ENCODE peak calls at places on chromosomes 5 and 9, in four cellular contexts. X is A549, V is coronary artery, D is dermis blood vessel endothelial cell. Z is an unnamed sample.

GRCh38 chr5:172569862-172570558 is 71.1 kb upstream of the NEURL1B start:
- DNase-seq in X (no peak), V (no peak), D (no peak), Z (peak)

GRCh38 chr9:419571-420156 is 205.0 kb downstream of the DOCK8 start:
- DNase-seq in X (peak), V (no peak), D (no peak), Z (no peak)

GRCh38 chr9:2720179-2720654 is 2.9 kb downstream of the KCNV2 start:
- DNase-seq in X (peak), V (no peak), D (no peak), Z (no peak)

GRCh38 chr9:134328841-134329575 is 2.8 kb downstream of the RXRA start:
- DNase-seq in X (no peak), V (no peak), D (no peak), Z (no peak)

GRCh38 chr5:44632344-44632743 is 176.4 kb upstream of the MRPS30 start:
- DNase-seq in X (no peak), V (no peak), D (no peak), Z (no peak)

GRCh38 chr5:157051604-157052245 is 7.2 kb downstream of the HAVCR1 start:
- DNase-seq in X (no peak), V (no peak), D (no peak), Z (no peak)

GRCh38 chr5:121384359-121384758 is 467.3 kb upstream of the FTMT start:
- DNase-seq in X (no peak), V (no peak), D (no peak), Z (peak)

GRCh38 chr9:71762900-71763653 is 5.2 kb downstream of the CEMIP2 start:
- DNase-seq in X (peak), V (no peak), D (peak), Z (no peak)

GRCh38 chr9:78132688-78133033 is 101.0 kb upstream of the GNAQ start:
- DNase-seq in X (no peak), V (no peak), D (peak), Z (no peak)

GRCh38 chr9:120922404-120923173 is 4.0 kb downstream of the TRAF1 start:
- DNase-seq in X (no peak), V (no peak), D (no peak), Z (no peak)

GRCh38 chr9:10855847-10856246 is 243.0 kb upstream of the PTPRD start:
- DNase-seq in X (peak), V (no peak), D (peak), Z (no peak)

GRCh38 chr5:149735066-149735465 is 5.0 kb downstream of the PPARGC1B start:
- DNase-seq in X (no peak), V (no peak), D (peak), Z (no peak)

GRCh38 chr5:5798041-5798827 is 375.8 kb downstream of the ICE1 start:
- DNase-seq in X (no peak), V (no peak), D (no peak), Z (no peak)

GRCh38 chr9:16136961-16137360 is 584.1 kb downstream of the CCDC171 start:
- DNase-seq in X (peak), V (no peak), D (no peak), Z (no peak)

GRCh38 chr9:14209399-14209990 is 104.4 kb downstream of the NFIB start:
- DNase-seq in X (no peak), V (no peak), D (peak), Z (no peak)

GRCh38 chr5:144183254-144183889 is 12.7 kb downstream of the KCTD16 start:
- DNase-seq in X (peak), V (no peak), D (peak), Z (no peak)

GRCh38 chr5:20606006-20606405 is 618.0 kb upstream of the CDH18 start:
- DNase-seq in X (no peak), V (no peak), D (no peak), Z (no peak)

GRCh38 chr9:137314561-137315560 is 12.8 kb upstream of the NRARP start:
- DNase-seq in X (no peak), V (peak), D (no peak), Z (no peak)

GRCh38 chr9:127942152-127943010 is 4.7 kb upstream of the DPM2 start:
- DNase-seq in X (peak), V (no peak), D (peak), Z (peak)

GRCh38 chr5:168346417-168346816 is 55.0 kb downstream of the WWC1 start:
- DNase-seq in X (no peak), V (no peak), D (no peak), Z (no peak)

GRCh38 chr9:96116275-96117051 is 185.5 kb downstream of the HSD17B3 start:
- DNase-seq in X (peak), V (peak), D (no peak), Z (no peak)

GRCh38 chr9:35001803-35002502 is 12.4 kb downstream of the DNAJB5 start:
- DNase-seq in X (no peak), V (no peak), D (peak), Z (no peak)

GRCh38 chr5:33313150-33313549 is 127.6 kb upstream of the TARS1 start:
- DNase-seq in X (peak), V (no peak), D (peak), Z (no peak)

GRCh38 chr5:106314221-106314824 is 1356.4 kb downstream of the EFNA5 start:
- DNase-seq in X (no peak), V (no peak), D (peak), Z (no peak)

GRCh38 chr9:89598926-89599325 is 5.9 kb upstream of the GADD45G start:
- DNase-seq in X (peak), V (no peak), D (no peak), Z (no peak)

GRCh38 chr5:33690736-33691135 is 201.1 kb downstream of the ADAMTS12 start:
- DNase-seq in X (no peak), V (no peak), D (no peak), Z (no peak)

GRCh38 chr9:68705636-68706578 is 867 bp downstream of the PIP5K1B start:
- DNase-seq in X (no peak), V (no peak), D (peak), Z (peak)

GRCh38 chr5:90386099-90386710 is 23.4 kb downstream of the CETN3 start:
- DNase-seq in X (peak), V (no peak), D (peak), Z (no peak)

GRCh38 chr9:34446468-34446891 is 11.9 kb downstream of the FAM219A start:
- DNase-seq in X (no peak), V (no peak), D (no peak), Z (no peak)

GRCh38 chr9:116000748-116001329 is 152.8 kb upstream of the PAPPA start:
- DNase-seq in X (peak), V (no peak), D (no peak), Z (peak)

GRCh38 chr5:14399054-14399657 is 182.4 kb upstream of the OTULINL start:
- DNase-seq in X (peak), V (no peak), D (peak), Z (no peak)

GRCh38 chr5:16574789-16575785 is 41.7 kb downstream of the RETREG1 start:
- DNase-seq in X (no peak), V (no peak), D (peak), Z (no peak)

GRCh38 chr5:145536133-145536532 is 299.0 kb downstream of the PRELID2 start:
- DNase-seq in X (no peak), V (no peak), D (no peak), Z (no peak)

GRCh38 chr5:140113180-140113698 is 670 bp upstream of the PURA start:
- DNase-seq in X (no peak), V (peak), D (peak), Z (peak)

GRCh38 chr5:132059043-132059695 is 1.3 kb upstream of the IL3 start:
- DNase-seq in X (no peak), V (peak), D (no peak), Z (no peak)